ENCODE peak calls at places on chromosomes 6 and 20, in seven cellular contexts. D, C, H, S, G, K and Z are unnamed samples.

GRCh38 chr20:39292193-39292736 is 330.1 kb downstream of the DHX35 start:
- DNase-seq in D (no peak), C (no peak), H (no peak), S (no peak), G (no peak), K (no peak), Z (no peak)

GRCh38 chr20:3805594-3806264 is 9.6 kb downstream of the CDC25B start:
- DNase-seq in D (no peak), C (no peak), H (no peak), S (no peak), G (no peak), K (no peak), Z (no peak)

GRCh38 chr6:90184334-90185298 is 112.0 kb downstream of the BACH2 start:
- DNase-seq in D (no peak), C (no peak), H (no peak), S (no peak), G (no peak), K (peak; percentile 23), Z (no peak)

GRCh38 chr6:150195996-150196417 is 53.2 kb downstream of the PPP1R14C start:
- DNase-seq in D (no peak), C (no peak), H (no peak), S (no peak), G (no peak), K (no peak), Z (no peak)

GRCh38 chr6:33632603-33633039 is 11.5 kb downstream of the ITPR3 start:
- DNase-seq in D (peak; percentile 60), C (peak; percentile 50), H (peak; percentile 52), S (peak; percentile 37), G (no peak), K (peak; percentile 55), Z (peak; percentile 59)

GRCh38 chr20:38338849-38339520 is 7.3 kb upstream of the LBP start:
- DNase-seq in D (no peak), C (no peak), H (no peak), S (no peak), G (no peak), K (no peak), Z (no peak)

GRCh38 chr20:45113865-45114264 is 1.1 kb downstream of the WFDC5 start:
- DNase-seq in D (no peak), C (no peak), H (no peak), S (no peak), G (no peak), K (no peak), Z (no peak)

GRCh38 chr20:54510546-54511129 is 35.2 kb downstream of the DOK5 start:
- DNase-seq in D (no peak), C (no peak), H (no peak), S (no peak), G (no peak), K (no peak), Z (no peak)

GRCh38 chr6:150753404-150754184 is 111.9 kb upstream of the MTHFD1L start:
- DNase-seq in D (no peak), C (no peak), H (no peak), S (no peak), G (no peak), K (no peak), Z (no peak)

GRCh38 chr6:110002676-110003075 is 24.6 kb downstream of the GPR6 start:
- DNase-seq in D (no peak), C (no peak), H (no peak), S (no peak), G (no peak), K (no peak), Z (no peak)

GRCh38 chr20:57891067-57891466 is 181.3 kb upstream of the PMEPA1 start:
- DNase-seq in D (no peak), C (no peak), H (no peak), S (no peak), G (no peak), K (no peak), Z (no peak)

GRCh38 chr20:5807431-5807830 is 57.2 kb downstream of the SHLD1 start:
- DNase-seq in D (no peak), C (no peak), H (no peak), S (no peak), G (no peak), K (no peak), Z (no peak)

GRCh38 chr20:5481872-5482271 is 165.1 kb upstream of the PROKR2 start:
- DNase-seq in D (no peak), C (no peak), H (no peak), S (no peak), G (no peak), K (peak; percentile 31), Z (no peak)

GRCh38 chr6:19837511-19838441 is 606 bp downstream of the ID4 start:
- DNase-seq in D (no peak), C (no peak), H (no peak), S (no peak), G (no peak), K (peak; percentile 47), Z (no peak)

GRCh38 chr20:51400051-51400926 is 142.2 kb downstream of the NFATC2 start:
- DNase-seq in D (peak; percentile 79), C (peak; percentile 57), H (peak; percentile 76), S (peak; percentile 54), G (no peak), K (no peak), Z (peak; percentile 61)